ENCODE peak calls at places on chromosomes 13 and 19, in nine cellular contexts. One of them, this sample, is unnamed.

GRCh38 chr19:47531640-47532387 is 17.0 kb upstream of the NAPA start:
- DNase-seq in OCI-LY7: no peak
- DNase-seq in dermis microvascular lymphatic vessel endothelial cell: no peak
- DNase-seq in mucosa of gallbladder: no peak
- DNase-seq in body of pancreas: no peak
- DNase-seq in astrocyte of the spinal cord: no peak
- DNase-seq in stimulated activated CD4-positive, alpha-beta T cell treated with anti-CD3 and anti-CD28 coated beads, Interleukin-4, amount 100 ng/mL, for 4 hours: no peak
- DNase-seq in NCI-H2171: no peak
- DNase-seq in GM12865: no peak
- DNase-seq in this sample: no peak

GRCh38 chr19:29841559-29842367 is 30.0 kb downstream of the CCNE1 start:
- DNase-seq in stimulated activated CD4-positive, alpha-beta T cell treated with anti-CD3 and anti-CD28 coated beads, Interleukin-4, amount 100 ng/mL, for 4 hours: no peak
- DNase-seq in mucosa of gallbladder: no peak
- DNase-seq in astrocyte of the spinal cord: peak; percentile 9
- DNase-seq in OCI-LY7: peak; percentile 42
- DNase-seq in dermis microvascular lymphatic vessel endothelial cell: peak; percentile 37
- DNase-seq in NCI-H2171: no peak
- DNase-seq in body of pancreas: no peak
- DNase-seq in GM12865: peak; percentile 70
- DNase-seq in this sample: peak; percentile 43

GRCh38 chr19:49441210-49441959 is at the start of gene SLC17A7:
- DNase-seq in astrocyte of the spinal cord: no peak
- DNase-seq in mucosa of gallbladder: no peak
- DNase-seq in dermis microvascular lymphatic vessel endothelial cell: peak; percentile 18
- DNase-seq in NCI-H2171: peak; percentile 75
- DNase-seq in GM12865: peak; percentile 34
- DNase-seq in OCI-LY7: peak; percentile 45
- DNase-seq in stimulated activated CD4-positive, alpha-beta T cell treated with anti-CD3 and anti-CD28 coated beads, Interleukin-4, amount 100 ng/mL, for 4 hours: peak; percentile 42
- DNase-seq in body of pancreas: no peak
- DNase-seq in this sample: no peak

GRCh38 chr13:28034256-28034655 is 45.8 kb upstream of the URAD start:
- DNase-seq in GM12865: no peak
- DNase-seq in stimulated activated CD4-positive, alpha-beta T cell treated with anti-CD3 and anti-CD28 coated beads, Interleukin-4, amount 100 ng/mL, for 4 hours: no peak
- DNase-seq in body of pancreas: no peak
- DNase-seq in NCI-H2171: no peak
- DNase-seq in astrocyte of the spinal cord: no peak
- DNase-seq in dermis microvascular lymphatic vessel endothelial cell: no peak
- DNase-seq in mucosa of gallbladder: no peak
- DNase-seq in OCI-LY7: no peak
- DNase-seq in this sample: no peak

GRCh38 chr13:43339843-43340550 is 316.6 kb downstream of the DNAJC15 start:
- DNase-seq in mucosa of gallbladder: no peak
- DNase-seq in dermis microvascular lymphatic vessel endothelial cell: no peak
- DNase-seq in GM12865: no peak
- DNase-seq in stimulated activated CD4-positive, alpha-beta T cell treated with anti-CD3 and anti-CD28 coated beads, Interleukin-4, amount 100 ng/mL, for 4 hours: no peak
- DNase-seq in astrocyte of the spinal cord: no peak
- DNase-seq in OCI-LY7: no peak
- DNase-seq in NCI-H2171: no peak
- DNase-seq in body of pancreas: no peak
- DNase-seq in this sample: no peak

GRCh38 chr19:17605761-17606745 is 50.6 kb downstream of the COLGALT1 start:
- DNase-seq in mucosa of gallbladder: peak; percentile 56
- DNase-seq in body of pancreas: peak; percentile 86
- DNase-seq in OCI-LY7: peak; percentile 97
- DNase-seq in NCI-H2171: peak; percentile 77
- DNase-seq in dermis microvascular lymphatic vessel endothelial cell: peak; percentile 65
- DNase-seq in astrocyte of the spinal cord: peak; percentile 70
- DNase-seq in GM12865: peak; percentile 96
- DNase-seq in stimulated activated CD4-positive, alpha-beta T cell treated with anti-CD3 and anti-CD28 coated beads, Interleukin-4, amount 100 ng/mL, for 4 hours: peak; percentile 86
- DNase-seq in this sample: peak; percentile 75

GRCh38 chr19:1258707-1259205 is 10.4 kb downstream of the MIDN start:
- DNase-seq in OCI-LY7: peak; percentile 46
- DNase-seq in GM12865: no peak
- DNase-seq in astrocyte of the spinal cord: no peak
- DNase-seq in body of pancreas: no peak
- DNase-seq in dermis microvascular lymphatic vessel endothelial cell: no peak
- DNase-seq in mucosa of gallbladder: no peak
- DNase-seq in stimulated activated CD4-positive, alpha-beta T cell treated with anti-CD3 and anti-CD28 coated beads, Interleukin-4, amount 100 ng/mL, for 4 hours: no peak
- DNase-seq in NCI-H2171: no peak
- DNase-seq in this sample: no peak

GRCh38 chr13:97945342-97945741 is 8.1 kb upstream of the IPO5 start:
- DNase-seq in body of pancreas: no peak
- DNase-seq in GM12865: no peak
- DNase-seq in OCI-LY7: no peak
- DNase-seq in dermis microvascular lymphatic vessel endothelial cell: no peak
- DNase-seq in stimulated activated CD4-positive, alpha-beta T cell treated with anti-CD3 and anti-CD28 coated beads, Interleukin-4, amount 100 ng/mL, for 4 hours: no peak
- DNase-seq in NCI-H2171: no peak
- DNase-seq in astrocyte of the spinal cord: peak; percentile 40
- DNase-seq in mucosa of gallbladder: no peak
- DNase-seq in this sample: no peak

GRCh38 chr13:114090476-114090875 is 41.9 kb downstream of the RASA3 start:
- DNase-seq in body of pancreas: no peak
- DNase-seq in NCI-H2171: no peak
- DNase-seq in astrocyte of the spinal cord: no peak
- DNase-seq in mucosa of gallbladder: no peak
- DNase-seq in OCI-LY7: no peak
- DNase-seq in GM12865: no peak
- DNase-seq in dermis microvascular lymphatic vessel endothelial cell: no peak
- DNase-seq in stimulated activated CD4-positive, alpha-beta T cell treated with anti-CD3 and anti-CD28 coated beads, Interleukin-4, amount 100 ng/mL, for 4 hours: no peak
- DNase-seq in this sample: no peak

GRCh38 chr19:50204811-50205675 is 1.6 kb downstream of the MYH14 start:
- DNase-seq in stimulated activated CD4-positive, alpha-beta T cell treated with anti-CD3 and anti-CD28 coated beads, Interleukin-4, amount 100 ng/mL, for 4 hours: peak; percentile 23
- DNase-seq in dermis microvascular lymphatic vessel endothelial cell: no peak
- DNase-seq in mucosa of gallbladder: peak; percentile 83
- DNase-seq in OCI-LY7: no peak
- DNase-seq in astrocyte of the spinal cord: no peak
- DNase-seq in body of pancreas: peak; percentile 94
- DNase-seq in GM12865: no peak
- DNase-seq in NCI-H2171: peak; percentile 88
- DNase-seq in this sample: no peak

This sample was measured in dermis blood vessel endothelial cell.